ENCODE peak calls at places on chromosomes 7 and 10, in nine cellular contexts. One of them, this sample, is unnamed.

GRCh38 chr10:69009360-69009759 is 20.8 kb downstream of the KIFBP start:
- DNase-seq in sigmoid colon: no peak
- DNase-seq in A549: no peak
- DNase-seq in ovary: no peak
- DNase-seq in heart left ventricle: no peak
- DNase-seq in body of pancreas: no peak
- DNase-seq in transverse colon: no peak
- DNase-seq in IMR-90: peak; percentile 72
- DNase-seq in suprapubic skin: no peak
- DNase-seq in this sample: no peak

GRCh38 chr10:123318516-123318915 is 164.3 kb downstream of the BUB3 start:
- DNase-seq in sigmoid colon: no peak
- DNase-seq in A549: no peak
- DNase-seq in ovary: no peak
- DNase-seq in heart left ventricle: no peak
- DNase-seq in body of pancreas: no peak
- DNase-seq in transverse colon: no peak
- DNase-seq in IMR-90: no peak
- DNase-seq in suprapubic skin: no peak
- DNase-seq in this sample: no peak

GRCh38 chr7:2231992-2232765 is 566 bp downstream of the MAD1L1 start:
- DNase-seq in sigmoid colon: no peak
- DNase-seq in A549: no peak
- DNase-seq in ovary: peak; percentile 44
- DNase-seq in heart left ventricle: no peak
- DNase-seq in body of pancreas: peak; percentile 16
- DNase-seq in transverse colon: no peak
- DNase-seq in IMR-90: no peak
- DNase-seq in suprapubic skin: no peak
- DNase-seq in this sample: no peak

GRCh38 chr10:35079763-35080162 is 10.4 kb downstream of the CUL2 start:
- DNase-seq in sigmoid colon: no peak
- DNase-seq in A549: peak; percentile 42
- DNase-seq in ovary: no peak
- DNase-seq in heart left ventricle: no peak
- DNase-seq in body of pancreas: no peak
- DNase-seq in transverse colon: no peak
- DNase-seq in IMR-90: peak; percentile 89
- DNase-seq in suprapubic skin: no peak
- DNase-seq in this sample: no peak

GRCh38 chr7:140348161-140348849 is 50.0 kb downstream of the SLC37A3 start:
- DNase-seq in sigmoid colon: no peak
- DNase-seq in A549: no peak
- DNase-seq in ovary: no peak
- DNase-seq in heart left ventricle: no peak
- DNase-seq in body of pancreas: no peak
- DNase-seq in transverse colon: no peak
- DNase-seq in IMR-90: peak; percentile 65
- DNase-seq in suprapubic skin: no peak
- DNase-seq in this sample: no peak

GRCh38 chr10:131748831-131749766 is 151.7 kb upstream of the PPP2R2D start:
- DNase-seq in sigmoid colon: peak; percentile 47
- DNase-seq in A549: no peak
- DNase-seq in ovary: no peak
- DNase-seq in heart left ventricle: no peak
- DNase-seq in body of pancreas: no peak
- DNase-seq in transverse colon: peak; percentile 13
- DNase-seq in IMR-90: no peak
- DNase-seq in suprapubic skin: no peak
- DNase-seq in this sample: no peak

GRCh38 chr7:22578048-22578770 is 78.2 kb upstream of the STEAP1B start:
- DNase-seq in sigmoid colon: no peak
- DNase-seq in A549: no peak
- DNase-seq in ovary: no peak
- DNase-seq in heart left ventricle: no peak
- DNase-seq in body of pancreas: no peak
- DNase-seq in transverse colon: no peak
- DNase-seq in IMR-90: peak; percentile 85
- DNase-seq in suprapubic skin: no peak
- DNase-seq in this sample: no peak

GRCh38 chr10:122475130-122475529 is 13.8 kb downstream of the HTRA1 start:
- DNase-seq in sigmoid colon: peak; percentile 94
- DNase-seq in A549: no peak
- DNase-seq in ovary: peak; percentile 72
- DNase-seq in heart left ventricle: peak; percentile 84
- DNase-seq in body of pancreas: peak; percentile 35
- DNase-seq in transverse colon: no peak
- DNase-seq in IMR-90: no peak
- DNase-seq in suprapubic skin: peak; percentile 84
- DNase-seq in this sample: no peak

GRCh38 chr10:113523071-113523470 is 29.8 kb upstream of the HABP2 start:
- DNase-seq in sigmoid colon: no peak
- DNase-seq in A549: no peak
- DNase-seq in ovary: no peak
- DNase-seq in heart left ventricle: no peak
- DNase-seq in body of pancreas: no peak
- DNase-seq in transverse colon: no peak
- DNase-seq in IMR-90: no peak
- DNase-seq in suprapubic skin: peak; percentile 12
- DNase-seq in this sample: no peak

GRCh38 chr10:26780106-26780792 is 80.5 kb downstream of the ABI1 start:
- DNase-seq in sigmoid colon: no peak
- DNase-seq in A549: no peak
- DNase-seq in ovary: no peak
- DNase-seq in heart left ventricle: no peak
- DNase-seq in body of pancreas: no peak
- DNase-seq in transverse colon: no peak
- DNase-seq in IMR-90: no peak
- DNase-seq in suprapubic skin: no peak
- DNase-seq in this sample: no peak

GRCh38 chr7:140345426-140345825 is 52.9 kb downstream of the SLC37A3 start:
- DNase-seq in sigmoid colon: no peak
- DNase-seq in A549: no peak
- DNase-seq in ovary: no peak
- DNase-seq in heart left ventricle: no peak
- DNase-seq in body of pancreas: no peak
- DNase-seq in transverse colon: no peak
- DNase-seq in IMR-90: no peak
- DNase-seq in suprapubic skin: no peak
- DNase-seq in this sample: no peak

GRCh38 chr7:32914186-32914585 is 22.6 kb upstream of the KBTBD2 start:
- DNase-seq in sigmoid colon: no peak
- DNase-seq in A549: no peak
- DNase-seq in ovary: no peak
- DNase-seq in heart left ventricle: no peak
- DNase-seq in body of pancreas: no peak
- DNase-seq in transverse colon: no peak
- DNase-seq in IMR-90: no peak
- DNase-seq in suprapubic skin: no peak
- DNase-seq in this sample: no peak

GRCh38 chr7:100166966-100167911 is 1.2 kb downstream of the GAL3ST4 start:
- DNase-seq in sigmoid colon: peak; percentile 48
- DNase-seq in A549: no peak
- DNase-seq in ovary: no peak
- DNase-seq in heart left ventricle: no peak
- DNase-seq in body of pancreas: no peak
- DNase-seq in transverse colon: no peak
- DNase-seq in IMR-90: no peak
- DNase-seq in suprapubic skin: no peak
- DNase-seq in this sample: no peak

GRCh38 chr7:124085168-124085567 is 52.3 kb upstream of the TMEM229A start:
- DNase-seq in sigmoid colon: no peak
- DNase-seq in A549: no peak
- DNase-seq in ovary: no peak
- DNase-seq in heart left ventricle: no peak
- DNase-seq in body of pancreas: peak; percentile 95
- DNase-seq in transverse colon: peak; percentile 83
- DNase-seq in IMR-90: no peak
- DNase-seq in suprapubic skin: no peak
- DNase-seq in this sample: no peak

GRCh38 chr10:71611131-71611530 is 108.4 kb downstream of the C10orf105 start:
- DNase-seq in sigmoid colon: no peak
- DNase-seq in A549: no peak
- DNase-seq in ovary: no peak
- DNase-seq in heart left ventricle: no peak
- DNase-seq in body of pancreas: no peak
- DNase-seq in transverse colon: no peak
- DNase-seq in IMR-90: no peak
- DNase-seq in suprapubic skin: no peak
- DNase-seq in this sample: no peak

GRCh38 chr10:71611709-71612422 is 107.7 kb downstream of the C10orf105 start:
- DNase-seq in sigmoid colon: no peak
- DNase-seq in A549: no peak
- DNase-seq in ovary: no peak
- DNase-seq in heart left ventricle: no peak
- DNase-seq in body of pancreas: no peak
- DNase-seq in transverse colon: no peak
- DNase-seq in IMR-90: no peak
- DNase-seq in suprapubic skin: no peak
- DNase-seq in this sample: no peak

GRCh38 chr10:71613877-71614276 is 105.7 kb downstream of the C10orf105 start:
- DNase-seq in sigmoid colon: no peak
- DNase-seq in A549: no peak
- DNase-seq in ovary: no peak
- DNase-seq in heart left ventricle: no peak
- DNase-seq in body of pancreas: no peak
- DNase-seq in transverse colon: no peak
- DNase-seq in IMR-90: no peak
- DNase-seq in suprapubic skin: no peak
- DNase-seq in this sample: no peak

GRCh38 chr10:71614946-71615345 is 104.6 kb downstream of the C10orf105 start:
- DNase-seq in sigmoid colon: no peak
- DNase-seq in A549: no peak
- DNase-seq in ovary: no peak
- DNase-seq in heart left ventricle: no peak
- DNase-seq in body of pancreas: no peak
- DNase-seq in transverse colon: no peak
- DNase-seq in IMR-90: no peak
- DNase-seq in suprapubic skin: no peak
- DNase-seq in this sample: no peak

GRCh38 chr10:71613303-71613777 is 106.2 kb downstream of the C10orf105 start:
- DNase-seq in sigmoid colon: no peak
- DNase-seq in A549: no peak
- DNase-seq in ovary: no peak
- DNase-seq in heart left ventricle: peak; percentile 57
- DNase-seq in body of pancreas: no peak
- DNase-seq in transverse colon: peak; percentile 68
- DNase-seq in IMR-90: no peak
- DNase-seq in suprapubic skin: no peak
- DNase-seq in this sample: no peak
- TF ChIP-seq POLR2A in sigmoid colon: no peak
- TF ChIP-seq POLR2A in A549: no peak
- TF ChIP-seq POLR2A in ovary: no peak
- TF ChIP-seq POLR2A in heart left ventricle: no peak
- TF ChIP-seq POLR2A in body of pancreas: no peak
- TF ChIP-seq POLR2A in transverse colon: peak; percentile 43
- TF ChIP-seq POLR2A in IMR-90: no peak
- TF ChIP-seq POLR2A in suprapubic skin: no peak
- TF ChIP-seq POLR2A in this sample: no peak

GRCh38 chr7:151086802-151087246 is 549 bp downstream of the AGAP3 start:
- DNase-seq in sigmoid colon: no peak
- DNase-seq in A549: no peak
- DNase-seq in ovary: peak; percentile 65
- DNase-seq in heart left ventricle: no peak
- DNase-seq in body of pancreas: peak; percentile 55
- DNase-seq in transverse colon: peak; percentile 35
- DNase-seq in IMR-90: no peak
- DNase-seq in suprapubic skin: no peak
- DNase-seq in this sample: no peak

GRCh38 chr7:151088019-151088855 is 2.0 kb downstream of the AGAP3 start:
- DNase-seq in sigmoid colon: no peak
- DNase-seq in A549: no peak
- DNase-seq in ovary: peak; percentile 43
- DNase-seq in heart left ventricle: peak; percentile 63
- DNase-seq in body of pancreas: no peak
- DNase-seq in transverse colon: no peak
- DNase-seq in IMR-90: no peak
- DNase-seq in suprapubic skin: no peak
- DNase-seq in this sample: no peak

GRCh38 chr7:151085691-151086620 is at the start of gene AGAP3:
- DNase-seq in sigmoid colon: peak; percentile 94
- DNase-seq in A549: peak; percentile 79
- DNase-seq in ovary: peak; percentile 87
- DNase-seq in heart left ventricle: peak; percentile 91
- DNase-seq in body of pancreas: peak; percentile 92
- DNase-seq in transverse colon: peak; percentile 90
- DNase-seq in IMR-90: peak; percentile 70
- DNase-seq in suprapubic skin: peak; percentile 93
- DNase-seq in this sample: peak; percentile 77

GRCh38 chr7:151088856-151089699 is 2.8 kb downstream of the AGAP3 start:
- DNase-seq in sigmoid colon: peak; percentile 93
- DNase-seq in A549: no peak
- DNase-seq in ovary: peak; percentile 76
- DNase-seq in heart left ventricle: peak; percentile 82
- DNase-seq in body of pancreas: peak; percentile 80
- DNase-seq in transverse colon: peak; percentile 62
- DNase-seq in IMR-90: peak; percentile 76
- DNase-seq in suprapubic skin: peak; percentile 92
- DNase-seq in this sample: peak; percentile 70

GRCh38 chr7:151087247-151088018 is 1.2 kb downstream of the AGAP3 start:
- DNase-seq in sigmoid colon: peak; percentile 84
- DNase-seq in A549: no peak
- DNase-seq in ovary: peak; percentile 81
- DNase-seq in heart left ventricle: peak; percentile 71
- DNase-seq in body of pancreas: peak; percentile 79
- DNase-seq in transverse colon: peak; percentile 74
- DNase-seq in IMR-90: peak; percentile 52
- DNase-seq in suprapubic skin: no peak
- DNase-seq in this sample: peak; percentile 26
- TF ChIP-seq CTCF in sigmoid colon: no peak
- TF ChIP-seq CTCF in A549: peak; percentile 54
- TF ChIP-seq CTCF in ovary: peak; percentile 43
- TF ChIP-seq CTCF in heart left ventricle: peak; percentile 54
- TF ChIP-seq CTCF in body of pancreas: peak; percentile 55
- TF ChIP-seq CTCF in transverse colon: peak; percentile 24
- TF ChIP-seq CTCF in IMR-90: peak; percentile 48
- TF ChIP-seq CTCF in suprapubic skin: no peak
- TF ChIP-seq CTCF in this sample: peak; percentile 50

GRCh38 chr7:74022507-74022906 is 5.5 kb upstream of the ELN start:
- DNase-seq in sigmoid colon: no peak
- DNase-seq in A549: no peak
- DNase-seq in ovary: no peak
- DNase-seq in heart left ventricle: no peak
- DNase-seq in body of pancreas: no peak
- DNase-seq in transverse colon: no peak
- DNase-seq in IMR-90: no peak
- DNase-seq in suprapubic skin: no peak
- DNase-seq in this sample: no peak
- H3K27ac ChIP-seq in sigmoid colon: no peak overlapping the region
- H3K27ac ChIP-seq in A549: peak overlapping the region; percentile 62
- H3K27ac ChIP-seq in ovary: no peak overlapping the region
- H3K27ac ChIP-seq in heart left ventricle: no peak overlapping the region
- H3K27ac ChIP-seq in body of pancreas: no peak overlapping the region
- H3K27ac ChIP-seq in transverse colon: no peak overlapping the region
- H3K27ac ChIP-seq in IMR-90: no peak overlapping the region
- H3K27ac ChIP-seq in suprapubic skin: no peak overlapping the region
- H3K27ac ChIP-seq in this sample: peak overlapping the region; percentile 67

DNA sequence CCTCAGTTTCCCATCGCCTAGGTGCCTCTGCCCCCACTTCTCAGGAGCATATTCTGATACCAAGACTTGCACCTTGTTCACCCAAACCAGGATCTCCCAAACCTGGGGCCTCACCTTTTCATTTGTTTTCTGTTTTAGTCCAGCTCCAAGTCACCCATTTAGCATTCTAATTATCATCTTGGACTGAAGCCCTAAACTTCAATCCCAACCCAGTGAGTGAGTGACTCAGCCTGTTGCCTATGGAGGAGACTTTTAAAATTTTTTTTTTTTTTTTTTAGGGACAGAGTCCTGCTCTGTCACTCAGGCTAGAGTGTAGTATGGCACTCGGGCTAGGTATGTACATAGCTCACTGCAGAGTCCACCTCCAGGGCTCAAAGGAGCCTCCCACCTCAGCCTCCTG is 378.9 kb upstream of the AUTS2 start:
- DNase-seq in sigmoid colon: no peak
- DNase-seq in A549: no peak
- DNase-seq in ovary: no peak
- DNase-seq in heart left ventricle: no peak
- DNase-seq in body of pancreas: no peak
- DNase-seq in transverse colon: no peak
- DNase-seq in IMR-90: no peak
- DNase-seq in suprapubic skin: peak; percentile 9
- DNase-seq in this sample: no peak
- TF ChIP-seq POLR2A in sigmoid colon: no peak
- TF ChIP-seq POLR2A in A549: no peak
- TF ChIP-seq POLR2A in ovary: no peak
- TF ChIP-seq POLR2A in heart left ventricle: no peak
- TF ChIP-seq POLR2A in body of pancreas: no peak
- TF ChIP-seq POLR2A in transverse colon: no peak
- TF ChIP-seq POLR2A in IMR-90: no peak
- TF ChIP-seq POLR2A in suprapubic skin: no peak
- TF ChIP-seq POLR2A in this sample: no peak

This sample was measured in tibial nerve.